ENCODE peak calls at places on chromosomes 3 and 15, in seven cellular contexts. M is astrocyte of the spinal cord; V is tibial artery; N is CD4-positive, alpha-beta T cell; I is fibroblast of pulmonary artery; A is foreskin fibroblast; H is right atrium auricular region. B is an unnamed sample.

GRCh38 chr3:168459229-168459784 is 363.6 kb upstream of the GOLIM4 start:
- DNase-seq in M (peak), V (no peak), N (no peak), I (no peak), A (peak), H (no peak), B (no peak)

GRCh38 chr3:39383190-39383912 is at the start of gene SLC25A38:
- DNase-seq in M (peak), V (peak), N (peak), I (peak), A (peak), H (peak), B (peak)

GRCh38 chr3:14486460-14486859 is 53.7 kb downstream of the GRIP2 start:
- DNase-seq in M (no peak), V (no peak), N (no peak), I (no peak), A (no peak), H (no peak), B (no peak)

GRCh38 chr3:134799393-134799792 is 4.3 kb downstream of the EPHB1 start:
- DNase-seq in M (no peak), V (peak), N (no peak), I (no peak), A (no peak), H (no peak), B (no peak)

GRCh38 chr3:59106085-59106629 is 56.3 kb upstream of the CFAP20DC start:
- DNase-seq in M (no peak), V (no peak), N (no peak), I (no peak), A (no peak), H (no peak), B (no peak)

GRCh38 chr15:96349034-96349932 is 18.8 kb downstream of the NR2F2 start:
- DNase-seq in M (peak), V (no peak), N (no peak), I (peak), A (no peak), H (no peak), B (no peak)

GRCh38 chr3:37905987-37906674 is 44.5 kb downstream of the CTDSPL start:
- DNase-seq in M (peak), V (peak), N (no peak), I (peak), A (peak), H (no peak), B (no peak)

GRCh38 chr15:27342991-27343390 is 372.0 kb downstream of the GABRG3 start:
- DNase-seq in M (no peak), V (no peak), N (no peak), I (no peak), A (no peak), H (no peak), B (no peak)

GRCh38 chr3:45043715-45044299 is 17.7 kb downstream of the CLEC3B start:
- DNase-seq in M (peak), V (no peak), N (no peak), I (peak), A (peak), H (no peak), B (no peak)

GRCh38 chr3:133995264-133995663 is 34.5 kb downstream of the SLCO2A1 start:
- DNase-seq in M (no peak), V (no peak), N (no peak), I (no peak), A (no peak), H (peak), B (no peak)

GRCh38 chr3:32401541-32402052 is 9.9 kb downstream of the CMTM7 start:
- DNase-seq in M (peak), V (peak), N (peak), I (peak), A (peak), H (peak), B (peak)

GRCh38 chr3:23966308-23966707 is 21.2 kb downstream of the NR1D2 start:
- DNase-seq in M (peak), V (no peak), N (no peak), I (peak), A (peak), H (no peak), B (no peak)

GRCh38 chr3:126747768-126748167 is 43.7 kb downstream of the CHCHD6 start:
- DNase-seq in M (no peak), V (no peak), N (no peak), I (no peak), A (no peak), H (no peak), B (no peak)

GRCh38 chr3:126083138-126083445 is 832 bp downstream of the SLC41A3 start:
- DNase-seq in M (no peak), V (no peak), N (no peak), I (no peak), A (no peak), H (no peak), B (no peak)

GRCh38 chr15:43776101-43776717 is 557 bp downstream of the ELL3 start:
- DNase-seq in M (no peak), V (no peak), N (no peak), I (no peak), A (no peak), H (no peak), B (no peak)

GRCh38 chr3:134317106-134317947 is 56.9 kb downstream of the AMOTL2 start:
- DNase-seq in M (peak), V (no peak), N (no peak), I (no peak), A (no peak), H (peak), B (no peak)

GRCh38 chr3:114809668-114810413 is 337.2 kb downstream of the ZBTB20 start:
- DNase-seq in M (peak), V (no peak), N (no peak), I (no peak), A (peak), H (no peak), B (no peak)

GRCh38 chr3:102170545-102170944 is 264.3 kb upstream of the ZPLD1 start:
- DNase-seq in M (no peak), V (no peak), N (no peak), I (no peak), A (no peak), H (no peak), B (no peak)

GRCh38 chr3:149352556-149352955 is 19.1 kb upstream of the TM4SF18 start:
- DNase-seq in M (peak), V (peak), N (peak), I (peak), A (peak), H (no peak), B (no peak)

GRCh38 chr3:109132801-109133473 is 3.6 kb upstream of the C3orf85 start:
- DNase-seq in M (peak), V (no peak), N (no peak), I (peak), A (no peak), H (no peak), B (no peak)

GRCh38 chr3:52532838-52533622 is 627 bp downstream of the NT5DC2 start:
- DNase-seq in M (peak), V (no peak), N (peak), I (peak), A (peak), H (peak), B (peak)

GRCh38 chr3:177234121-177234520 is 36.8 kb upstream of the TBL1XR1 start:
- DNase-seq in M (no peak), V (no peak), N (no peak), I (peak), A (no peak), H (no peak), B (no peak)

GRCh38 chr15:67840747-67841634 is 1.1 kb upstream of the RNU6-1 start:
- DNase-seq in M (peak), V (peak), N (no peak), I (peak), A (no peak), H (peak), B (no peak)

GRCh38 chr3:9747267-9747666 is 2.5 kb upstream of the OGG1 start:
- DNase-seq in M (peak), V (no peak), N (no peak), I (peak), A (peak), H (no peak), B (no peak)

GRCh38 chr15:70765504-70766281 is 2.3 kb upstream of the UACA start:
- DNase-seq in M (peak), V (no peak), N (no peak), I (no peak), A (peak), H (no peak), B (no peak)

GRCh38 chr3:47908744-47909143 is 105.8 kb downstream of the DHX30 start:
- DNase-seq in M (peak), V (no peak), N (no peak), I (no peak), A (no peak), H (no peak), B (no peak)

GRCh38 chr15:52558196-52558595 is 10.6 kb downstream of the ARPP19 start:
- DNase-seq in M (peak), V (no peak), N (no peak), I (peak), A (peak), H (no peak), B (no peak)

GRCh38 chr15:69272139-69272538 is 26.6 kb upstream of the PAQR5 start:
- DNase-seq in M (no peak), V (no peak), N (no peak), I (peak), A (no peak), H (no peak), B (no peak)

GRCh38 chr15:85419200-85419599 is 38.8 kb downstream of the AKAP13 start:
- DNase-seq in M (no peak), V (no peak), N (no peak), I (peak), A (no peak), H (no peak), B (no peak)

DNA sequence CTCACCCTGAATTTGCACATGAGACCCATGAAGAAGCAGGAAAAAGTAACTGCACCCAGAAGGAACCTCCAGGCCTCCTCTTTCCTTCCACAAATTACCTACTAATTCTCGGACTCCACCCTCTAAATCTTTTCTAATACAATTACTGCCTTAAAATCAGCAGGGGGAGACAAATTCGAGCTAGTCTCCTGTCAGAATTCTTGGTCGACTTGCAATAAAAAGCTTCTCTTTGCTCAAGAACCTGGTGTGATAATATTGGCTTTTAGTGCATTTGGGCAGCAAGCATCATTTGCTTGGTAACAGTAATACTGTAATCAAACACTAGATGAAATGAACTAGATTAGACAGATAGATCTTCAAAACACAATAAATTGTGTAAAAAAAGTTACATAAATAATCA is 281.9 kb downstream of the RAP2B start:
- DNase-seq in M (no peak), V (no peak), N (no peak), I (peak), A (no peak), H (no peak), B (no peak)
- TF ChIP-seq CTCF in M (no peak), V (no peak), N (peak), I (peak), A (no peak), H (no peak), B (no peak)

GRCh38 chr3:11643212-11644087 is at the start of gene VGLL4:
- DNase-seq in M (peak), V (peak), N (peak), I (peak), A (peak), H (peak), B (peak)
- TF ChIP-seq CTCF in M (peak), V (no peak), N (no peak), I (peak), A (no peak), H (peak), B (no peak)

GRCh38 chr3:69384379-69384778 is 1.5 kb downstream of the FRMD4B start:
- DNase-seq in M (no peak), V (no peak), N (no peak), I (peak), A (no peak), H (no peak), B (no peak)

GRCh38 chr3:69386535-69387385 is 872 bp upstream of the FRMD4B start:
- DNase-seq in M (no peak), V (no peak), N (no peak), I (no peak), A (no peak), H (no peak), B (no peak)

GRCh38 chr3:69385033-69385722 is 710 bp downstream of the FRMD4B start:
- DNase-seq in M (no peak), V (no peak), N (no peak), I (no peak), A (no peak), H (no peak), B (no peak)

GRCh38 chr3:69388241-69388640 is 2.4 kb upstream of the FRMD4B start:
- DNase-seq in M (no peak), V (no peak), N (no peak), I (no peak), A (no peak), H (no peak), B (no peak)

GRCh38 chr3:69385723-69386483 is at the start of gene FRMD4B:
- DNase-seq in M (peak), V (peak), N (no peak), I (peak), A (no peak), H (peak), B (no peak)
- TF ChIP-seq CTCF in M (no peak), V (no peak), N (no peak), I (peak), A (no peak), H (peak), B (no peak)

DNA sequence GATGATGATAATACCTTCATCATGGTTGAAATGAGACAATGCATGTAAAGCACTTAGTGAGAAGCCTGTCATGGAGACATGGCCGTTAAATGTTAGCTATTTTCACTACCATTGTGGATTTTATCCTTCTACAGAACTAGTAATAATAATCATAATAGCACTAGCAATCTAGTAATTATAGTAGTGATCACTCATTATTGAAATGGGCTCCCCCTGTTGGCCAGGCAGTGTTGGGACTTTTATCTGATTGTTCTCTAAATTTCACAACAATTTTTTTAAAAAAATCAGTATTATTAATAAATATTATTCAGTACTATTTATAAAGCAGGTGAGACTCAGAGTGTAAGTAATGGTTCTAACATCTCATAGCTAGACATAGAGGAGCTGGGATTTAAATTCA is 396.3 kb downstream of the IL5RA start:
- DNase-seq in M (no peak), V (no peak), N (no peak), I (no peak), A (no peak), H (no peak), B (no peak)
- TF ChIP-seq CTCF in M (no peak), V (no peak), N (peak), I (no peak), A (no peak), H (peak), B (peak)

GRCh38 chr3:46561951-46562350 is 4.2 kb downstream of the LRRC2 start:
- DNase-seq in M (no peak), V (no peak), N (no peak), I (no peak), A (no peak), H (no peak), B (no peak)

GRCh38 chr3:46559030-46559704 is 6.9 kb downstream of the LRRC2 start:
- DNase-seq in M (no peak), V (no peak), N (no peak), I (no peak), A (no peak), H (no peak), B (no peak)

GRCh38 chr3:46557814-46558183 is 8.3 kb downstream of the LRRC2 start:
- DNase-seq in M (no peak), V (no peak), N (no peak), I (no peak), A (no peak), H (no peak), B (no peak)

GRCh38 chr3:46561511-46561910 is 4.6 kb downstream of the LRRC2 start:
- DNase-seq in M (no peak), V (no peak), N (no peak), I (no peak), A (no peak), H (no peak), B (no peak)

GRCh38 chr3:46558184-46559029 is 7.7 kb downstream of the LRRC2 start:
- DNase-seq in M (peak), V (peak), N (peak), I (peak), A (peak), H (peak), B (peak)
- TF ChIP-seq CTCF in M (peak), V (peak), N (peak), I (peak), A (peak), H (peak), B (no peak)